ENCODE peak calls at places on chromosome 12, in six cellular contexts. One of them, this sample, is unnamed.

GRCh38 chr12:65123435-65124063 is 2.4 kb upstream of the WIF1 start:
- DNase-seq in stimulated activated CD4-positive, alpha-beta T cell treated with anti-CD3 and anti-CD28 coated beads, Interleukin-4, amount 100 ng/mL, for 48 hours: peak; percentile 17
- DNase-seq in NCI-H2081: peak; percentile 58
- DNase-seq in T-helper 9 cell: no peak
- DNase-seq in ELF-1: no peak
- DNase-seq in amygdala: no peak
- DNase-seq in this sample: no peak

GRCh38 chr12:124115496-124115895 is 142.5 kb downstream of the ZNF664 start:
- DNase-seq in T-helper 9 cell: no peak
- DNase-seq in amygdala: no peak
- DNase-seq in stimulated activated CD4-positive, alpha-beta T cell treated with anti-CD3 and anti-CD28 coated beads, Interleukin-4, amount 100 ng/mL, for 48 hours: no peak
- DNase-seq in ELF-1: no peak
- DNase-seq in NCI-H2081: no peak
- DNase-seq in this sample: no peak

GRCh38 chr12:125124320-125124966 is 59.2 kb downstream of the AACS start:
- DNase-seq in ELF-1: no peak
- DNase-seq in NCI-H2081: no peak
- DNase-seq in amygdala: no peak
- DNase-seq in T-helper 9 cell: no peak
- DNase-seq in stimulated activated CD4-positive, alpha-beta T cell treated with anti-CD3 and anti-CD28 coated beads, Interleukin-4, amount 100 ng/mL, for 48 hours: no peak
- DNase-seq in this sample: no peak

GRCh38 chr12:121334513-121335343 is 17.5 kb downstream of the ANAPC5 start:
- DNase-seq in ELF-1: peak; percentile 21
- DNase-seq in NCI-H2081: peak; percentile 70
- DNase-seq in T-helper 9 cell: no peak
- DNase-seq in stimulated activated CD4-positive, alpha-beta T cell treated with anti-CD3 and anti-CD28 coated beads, Interleukin-4, amount 100 ng/mL, for 48 hours: peak; percentile 5
- DNase-seq in amygdala: peak; percentile 47
- DNase-seq in this sample: no peak

GRCh38 chr12:44531349-44531905 is 344.7 kb downstream of the NELL2 start:
- DNase-seq in stimulated activated CD4-positive, alpha-beta T cell treated with anti-CD3 and anti-CD28 coated beads, Interleukin-4, amount 100 ng/mL, for 48 hours: no peak
- DNase-seq in ELF-1: no peak
- DNase-seq in NCI-H2081: no peak
- DNase-seq in amygdala: no peak
- DNase-seq in T-helper 9 cell: no peak
- DNase-seq in this sample: no peak

GRCh38 chr12:80632835-80633234 is 74.6 kb upstream of the MYF6 start:
- DNase-seq in T-helper 9 cell: no peak
- DNase-seq in stimulated activated CD4-positive, alpha-beta T cell treated with anti-CD3 and anti-CD28 coated beads, Interleukin-4, amount 100 ng/mL, for 48 hours: no peak
- DNase-seq in ELF-1: peak; percentile 65
- DNase-seq in amygdala: no peak
- DNase-seq in NCI-H2081: peak; percentile 49
- DNase-seq in this sample: no peak

GRCh38 chr12:20520572-20520971 is 152.2 kb downstream of the PDE3A start:
- DNase-seq in T-helper 9 cell: no peak
- DNase-seq in amygdala: no peak
- DNase-seq in ELF-1: no peak
- DNase-seq in NCI-H2081: no peak
- DNase-seq in stimulated activated CD4-positive, alpha-beta T cell treated with anti-CD3 and anti-CD28 coated beads, Interleukin-4, amount 100 ng/mL, for 48 hours: no peak
- DNase-seq in this sample: no peak

GRCh38 chr12:12992418-12993175 is 7.5 kb downstream of the HEBP1 start:
- DNase-seq in T-helper 9 cell: no peak
- DNase-seq in amygdala: no peak
- DNase-seq in stimulated activated CD4-positive, alpha-beta T cell treated with anti-CD3 and anti-CD28 coated beads, Interleukin-4, amount 100 ng/mL, for 48 hours: no peak
- DNase-seq in NCI-H2081: no peak
- DNase-seq in ELF-1: no peak
- DNase-seq in this sample: no peak

GRCh38 chr12:93793983-93794382 is 116.8 kb downstream of the CRADD start:
- DNase-seq in amygdala: no peak
- DNase-seq in ELF-1: no peak
- DNase-seq in NCI-H2081: no peak
- DNase-seq in stimulated activated CD4-positive, alpha-beta T cell treated with anti-CD3 and anti-CD28 coated beads, Interleukin-4, amount 100 ng/mL, for 48 hours: no peak
- DNase-seq in T-helper 9 cell: no peak
- DNase-seq in this sample: no peak

GRCh38 chr12:76368230-76368629 is 20.0 kb upstream of the BBS10 start:
- DNase-seq in ELF-1: no peak
- DNase-seq in amygdala: no peak
- DNase-seq in T-helper 9 cell: no peak
- DNase-seq in NCI-H2081: no peak
- DNase-seq in stimulated activated CD4-positive, alpha-beta T cell treated with anti-CD3 and anti-CD28 coated beads, Interleukin-4, amount 100 ng/mL, for 48 hours: no peak
- DNase-seq in this sample: no peak

GRCh38 chr12:13631873-13632272 is 349.5 kb downstream of the GRIN2B start:
- DNase-seq in T-helper 9 cell: no peak
- DNase-seq in NCI-H2081: no peak
- DNase-seq in stimulated activated CD4-positive, alpha-beta T cell treated with anti-CD3 and anti-CD28 coated beads, Interleukin-4, amount 100 ng/mL, for 48 hours: no peak
- DNase-seq in amygdala: no peak
- DNase-seq in ELF-1: no peak
- DNase-seq in this sample: no peak

GRCh38 chr12:113040722-113041168 is 15.8 kb upstream of the DTX1 start:
- DNase-seq in ELF-1: peak; percentile 36
- DNase-seq in amygdala: no peak
- DNase-seq in stimulated activated CD4-positive, alpha-beta T cell treated with anti-CD3 and anti-CD28 coated beads, Interleukin-4, amount 100 ng/mL, for 48 hours: no peak
- DNase-seq in NCI-H2081: no peak
- DNase-seq in T-helper 9 cell: no peak
- DNase-seq in this sample: no peak

GRCh38 chr12:57319678-57320469 is 68.9 kb upstream of the STAC3 start:
- DNase-seq in amygdala: no peak
- DNase-seq in NCI-H2081: no peak
- DNase-seq in ELF-1: peak; percentile 23
- DNase-seq in T-helper 9 cell: no peak
- DNase-seq in stimulated activated CD4-positive, alpha-beta T cell treated with anti-CD3 and anti-CD28 coated beads, Interleukin-4, amount 100 ng/mL, for 48 hours: no peak
- DNase-seq in this sample: no peak

GRCh38 chr12:108914031-108914630 is 34.2 kb downstream of the DAO start:
- DNase-seq in ELF-1: no peak
- DNase-seq in T-helper 9 cell: no peak
- DNase-seq in stimulated activated CD4-positive, alpha-beta T cell treated with anti-CD3 and anti-CD28 coated beads, Interleukin-4, amount 100 ng/mL, for 48 hours: no peak
- DNase-seq in NCI-H2081: no peak
- DNase-seq in amygdala: peak; percentile 19
- DNase-seq in this sample: no peak

GRCh38 chr12:104864668-104865067 is 93.4 kb downstream of the SLC41A2 start:
- DNase-seq in NCI-H2081: no peak
- DNase-seq in ELF-1: no peak
- DNase-seq in stimulated activated CD4-positive, alpha-beta T cell treated with anti-CD3 and anti-CD28 coated beads, Interleukin-4, amount 100 ng/mL, for 48 hours: no peak
- DNase-seq in amygdala: no peak
- DNase-seq in T-helper 9 cell: no peak
- DNase-seq in this sample: no peak

GRCh38 chr12:120094485-120094884 is 22.1 kb downstream of the RAB35 start:
- DNase-seq in amygdala: no peak
- DNase-seq in NCI-H2081: peak; percentile 3
- DNase-seq in T-helper 9 cell: no peak
- DNase-seq in stimulated activated CD4-positive, alpha-beta T cell treated with anti-CD3 and anti-CD28 coated beads, Interleukin-4, amount 100 ng/mL, for 48 hours: no peak
- DNase-seq in ELF-1: no peak
- DNase-seq in this sample: peak; percentile 90

GRCh38 chr12:94621662-94622359 is 28.5 kb downstream of the TMCC3 start:
- DNase-seq in ELF-1: no peak
- DNase-seq in NCI-H2081: no peak
- DNase-seq in stimulated activated CD4-positive, alpha-beta T cell treated with anti-CD3 and anti-CD28 coated beads, Interleukin-4, amount 100 ng/mL, for 48 hours: peak; percentile 49
- DNase-seq in amygdala: no peak
- DNase-seq in T-helper 9 cell: no peak
- DNase-seq in this sample: no peak

GRCh38 chr12:21879312-21879711 is 61.9 kb downstream of the ABCC9 start:
- DNase-seq in ELF-1: no peak
- DNase-seq in stimulated activated CD4-positive, alpha-beta T cell treated with anti-CD3 and anti-CD28 coated beads, Interleukin-4, amount 100 ng/mL, for 48 hours: no peak
- DNase-seq in T-helper 9 cell: no peak
- DNase-seq in NCI-H2081: no peak
- DNase-seq in amygdala: no peak
- DNase-seq in this sample: no peak

GRCh38 chr12:68455676-68456345 is 123.6 kb upstream of the MDM1 start:
- DNase-seq in T-helper 9 cell: no peak
- DNase-seq in ELF-1: no peak
- DNase-seq in stimulated activated CD4-positive, alpha-beta T cell treated with anti-CD3 and anti-CD28 coated beads, Interleukin-4, amount 100 ng/mL, for 48 hours: no peak
- DNase-seq in NCI-H2081: no peak
- DNase-seq in amygdala: no peak
- DNase-seq in this sample: no peak

GRCh38 chr12:9648701-9649531 is 20.6 kb upstream of the CLEC2D start:
- DNase-seq in ELF-1: no peak
- DNase-seq in stimulated activated CD4-positive, alpha-beta T cell treated with anti-CD3 and anti-CD28 coated beads, Interleukin-4, amount 100 ng/mL, for 48 hours: no peak
- DNase-seq in amygdala: no peak
- DNase-seq in NCI-H2081: no peak
- DNase-seq in T-helper 9 cell: no peak
- DNase-seq in this sample: no peak

GRCh38 chr12:93667672-93668071 is 9.5 kb upstream of the CRADD start:
- DNase-seq in stimulated activated CD4-positive, alpha-beta T cell treated with anti-CD3 and anti-CD28 coated beads, Interleukin-4, amount 100 ng/mL, for 48 hours: no peak
- DNase-seq in T-helper 9 cell: no peak
- DNase-seq in NCI-H2081: no peak
- DNase-seq in ELF-1: no peak
- DNase-seq in amygdala: no peak
- DNase-seq in this sample: no peak

GRCh38 chr12:123034865-123035264 is 54.4 kb downstream of the ARL6IP4 start:
- DNase-seq in amygdala: no peak
- DNase-seq in ELF-1: no peak
- DNase-seq in NCI-H2081: no peak
- DNase-seq in T-helper 9 cell: no peak
- DNase-seq in stimulated activated CD4-positive, alpha-beta T cell treated with anti-CD3 and anti-CD28 coated beads, Interleukin-4, amount 100 ng/mL, for 48 hours: no peak
- DNase-seq in this sample: no peak

GRCh38 chr12:129096184-129096583 is 242.9 kb downstream of the GLT1D1 start:
- DNase-seq in amygdala: no peak
- DNase-seq in NCI-H2081: no peak
- DNase-seq in T-helper 9 cell: no peak
- DNase-seq in ELF-1: no peak
- DNase-seq in stimulated activated CD4-positive, alpha-beta T cell treated with anti-CD3 and anti-CD28 coated beads, Interleukin-4, amount 100 ng/mL, for 48 hours: no peak
- DNase-seq in this sample: no peak

GRCh38 chr12:128693115-128693514 is 130.6 kb downstream of the SLC15A4 start:
- DNase-seq in amygdala: no peak
- DNase-seq in ELF-1: no peak
- DNase-seq in T-helper 9 cell: no peak
- DNase-seq in NCI-H2081: no peak
- DNase-seq in stimulated activated CD4-positive, alpha-beta T cell treated with anti-CD3 and anti-CD28 coated beads, Interleukin-4, amount 100 ng/mL, for 48 hours: no peak
- DNase-seq in this sample: no peak

GRCh38 chr12:126051611-126052107 is 986.4 kb downstream of the AACS start:
- DNase-seq in ELF-1: no peak
- DNase-seq in NCI-H2081: peak; percentile 67
- DNase-seq in T-helper 9 cell: no peak
- DNase-seq in amygdala: no peak
- DNase-seq in stimulated activated CD4-positive, alpha-beta T cell treated with anti-CD3 and anti-CD28 coated beads, Interleukin-4, amount 100 ng/mL, for 48 hours: no peak
- DNase-seq in this sample: no peak

GRCh38 chr12:111390894-111391293 is 14.8 kb upstream of the SH2B3 start:
- DNase-seq in ELF-1: no peak
- DNase-seq in stimulated activated CD4-positive, alpha-beta T cell treated with anti-CD3 and anti-CD28 coated beads, Interleukin-4, amount 100 ng/mL, for 48 hours: no peak
- DNase-seq in NCI-H2081: no peak
- DNase-seq in T-helper 9 cell: no peak
- DNase-seq in amygdala: no peak
- DNase-seq in this sample: no peak

GRCh38 chr12:46831335-46832083 is 5.7 kb upstream of the SLC38A4 start:
- DNase-seq in NCI-H2081: peak; percentile 20
- DNase-seq in ELF-1: peak; percentile 23
- DNase-seq in T-helper 9 cell: no peak
- DNase-seq in amygdala: no peak
- DNase-seq in stimulated activated CD4-positive, alpha-beta T cell treated with anti-CD3 and anti-CD28 coated beads, Interleukin-4, amount 100 ng/mL, for 48 hours: no peak
- DNase-seq in this sample: no peak

GRCh38 chr12:123120452-123121166 is 30.3 kb downstream of the PITPNM2 start:
- DNase-seq in amygdala: no peak
- DNase-seq in NCI-H2081: no peak
- DNase-seq in stimulated activated CD4-positive, alpha-beta T cell treated with anti-CD3 and anti-CD28 coated beads, Interleukin-4, amount 100 ng/mL, for 48 hours: no peak
- DNase-seq in ELF-1: no peak
- DNase-seq in T-helper 9 cell: no peak
- DNase-seq in this sample: no peak

GRCh38 chr12:75960086-75960910 is 71.3 kb downstream of the PHLDA1 start:
- DNase-seq in amygdala: no peak
- DNase-seq in T-helper 9 cell: no peak
- DNase-seq in stimulated activated CD4-positive, alpha-beta T cell treated with anti-CD3 and anti-CD28 coated beads, Interleukin-4, amount 100 ng/mL, for 48 hours: no peak
- DNase-seq in NCI-H2081: peak; percentile 38
- DNase-seq in ELF-1: peak; percentile 85
- DNase-seq in this sample: no peak

GRCh38 chr12:124720687-124721500 is 142.8 kb downstream of the SCARB1 start:
- DNase-seq in NCI-H2081: peak; percentile 94
- DNase-seq in stimulated activated CD4-positive, alpha-beta T cell treated with anti-CD3 and anti-CD28 coated beads, Interleukin-4, amount 100 ng/mL, for 48 hours: no peak
- DNase-seq in amygdala: no peak
- DNase-seq in ELF-1: peak; percentile 52
- DNase-seq in T-helper 9 cell: no peak
- DNase-seq in this sample: peak; percentile 67

This sample was measured in dorsolateral prefrontal cortex.